ENCODE peak calls at places on chromosomes 4 and X, in seven cellular contexts. X, W, F, K, Z, N and C are unnamed samples.

GRCh38 chrX:120857240-120857639 is 18.4 kb downstream of the CT47B1 start:
- DNase-seq in K (no peak), W (no peak), F (peak), N (no peak), Z (no peak), X (no peak), C (no peak)

GRCh38 chr4:1345905-1346780 is 865 bp upstream of the UVSSA start:
- DNase-seq in X (peak), N (peak), F (peak), K (peak), Z (peak), W (peak), C (peak)

GRCh38 chr4:185054257-185054656 is 36.0 kb downstream of the HELT start:
- DNase-seq in W (no peak), N (no peak), K (no peak), F (no peak), Z (no peak), X (no peak), C (no peak)

GRCh38 chrX:129773649-129774458 is 5.9 kb upstream of the SASH3 start:
- DNase-seq in W (no peak), N (peak), Z (no peak), F (no peak), X (no peak), K (no peak), C (no peak)

GRCh38 chr4:5810151-5810550 is 82.7 kb downstream of the CRMP1 start:
- DNase-seq in X (no peak), N (no peak), W (no peak), K (no peak), F (no peak), Z (no peak), C (no peak)

GRCh38 chrX:34653811-34654210 is 3.3 kb downstream of the TMEM47 start:
- DNase-seq in K (no peak), X (no peak), F (no peak), N (no peak), Z (no peak), W (peak), C (no peak)

GRCh38 chr4:7381890-7382633 is 52.7 kb downstream of the PSAPL1 start:
- DNase-seq in K (peak), F (no peak), W (no peak), X (no peak), Z (no peak), N (no peak), C (no peak)

GRCh38 chr4:98508248-98508647 is 150.2 kb downstream of the TSPAN5 start:
- DNase-seq in W (no peak), N (no peak), Z (no peak), F (no peak), K (no peak), X (no peak), C (no peak)

GRCh38 chrX:69361286-69361926 is 142.7 kb upstream of the NALF2 start:
- DNase-seq in W (peak), F (no peak), N (no peak), K (peak), Z (no peak), X (peak), C (no peak)

GRCh38 chr4:15011166-15011565 is 8.9 kb downstream of the CPEB2 start:
- DNase-seq in X (no peak), K (no peak), W (no peak), Z (no peak), F (no peak), N (no peak), C (no peak)

GRCh38 chrX:50606300-50606950 is 135.8 kb upstream of the DGKK start:
- DNase-seq in X (no peak), W (no peak), F (peak), K (no peak), N (no peak), Z (no peak), C (no peak)

GRCh38 chr4:26120098-26120795 is 200.6 kb upstream of the RBPJ start:
- DNase-seq in Z (no peak), F (no peak), X (no peak), N (no peak), K (no peak), W (no peak), C (no peak)

GRCh38 chr4:74218201-74218600 is 60.3 kb downstream of the MTHFD2L start:
- DNase-seq in Z (no peak), F (no peak), W (peak), X (no peak), K (no peak), N (no peak), C (no peak)

GRCh38 chrX:3717742-3718420 is 4.4 kb upstream of the PRKX start:
- DNase-seq in Z (no peak), W (peak), N (no peak), K (no peak), X (no peak), F (no peak), C (no peak)

GRCh38 chr4:105483840-105484239 is 10.0 kb upstream of the PPA2 start:
- DNase-seq in F (no peak), X (no peak), Z (no peak), N (no peak), W (no peak), K (no peak), C (no peak)

GRCh38 chr4:41360911-41361830 is 104.4 kb downstream of the UCHL1 start:
- DNase-seq in Z (no peak), X (peak), F (peak), N (peak), W (peak), K (peak), C (peak)

GRCh38 chrX:106875151-106875550 is 28.0 kb downstream of the RIPPLY1 start:
- DNase-seq in W (peak), K (no peak), X (no peak), Z (no peak), F (no peak), N (no peak), C (no peak)

GRCh38 chrX:154380153-154380552 is 1.1 kb downstream of the EMD start:
- DNase-seq in N (no peak), W (no peak), X (no peak), Z (no peak), F (no peak), K (peak), C (no peak)

GRCh38 chrX:154379569-154379951 is 465 bp downstream of the EMD start:
- DNase-seq in Z (no peak), X (peak), N (no peak), F (no peak), K (no peak), W (no peak), C (no peak)

GRCh38 chrX:154381271-154381670 is 2.2 kb downstream of the EMD start:
- DNase-seq in K (no peak), W (no peak), X (no peak), F (peak), N (no peak), Z (no peak), C (no peak)

GRCh38 chrX:154382483-154383069 is 3.5 kb downstream of the EMD start:
- DNase-seq in K (peak), Z (no peak), W (no peak), F (no peak), X (no peak), N (no peak), C (no peak)

GRCh38 chrX:154380787-154381186 is 1.7 kb downstream of the EMD start:
- DNase-seq in F (no peak), N (no peak), Z (no peak), X (no peak), W (no peak), K (no peak), C (no peak)
- H3K27ac ChIP-seq in F (peak), N (peak), Z (peak), X (no peak), W (no peak), K (peak), C (no peak)

GRCh38 chr4:134200811-134201215 is 776 bp downstream of the PABPC4L start:
- DNase-seq in Z (no peak), K (peak), W (peak), N (peak), X (no peak), F (no peak), C (no peak)

GRCh38 chr4:134202557-134202956 is 968 bp upstream of the PABPC4L start:
- DNase-seq in K (peak), X (no peak), W (peak), Z (no peak), F (no peak), N (no peak), C (no peak)

GRCh38 chr4:134202136-134202535 is 547 bp upstream of the PABPC4L start:
- DNase-seq in W (no peak), F (no peak), X (no peak), N (no peak), Z (no peak), K (no peak), C (no peak)

DNA sequence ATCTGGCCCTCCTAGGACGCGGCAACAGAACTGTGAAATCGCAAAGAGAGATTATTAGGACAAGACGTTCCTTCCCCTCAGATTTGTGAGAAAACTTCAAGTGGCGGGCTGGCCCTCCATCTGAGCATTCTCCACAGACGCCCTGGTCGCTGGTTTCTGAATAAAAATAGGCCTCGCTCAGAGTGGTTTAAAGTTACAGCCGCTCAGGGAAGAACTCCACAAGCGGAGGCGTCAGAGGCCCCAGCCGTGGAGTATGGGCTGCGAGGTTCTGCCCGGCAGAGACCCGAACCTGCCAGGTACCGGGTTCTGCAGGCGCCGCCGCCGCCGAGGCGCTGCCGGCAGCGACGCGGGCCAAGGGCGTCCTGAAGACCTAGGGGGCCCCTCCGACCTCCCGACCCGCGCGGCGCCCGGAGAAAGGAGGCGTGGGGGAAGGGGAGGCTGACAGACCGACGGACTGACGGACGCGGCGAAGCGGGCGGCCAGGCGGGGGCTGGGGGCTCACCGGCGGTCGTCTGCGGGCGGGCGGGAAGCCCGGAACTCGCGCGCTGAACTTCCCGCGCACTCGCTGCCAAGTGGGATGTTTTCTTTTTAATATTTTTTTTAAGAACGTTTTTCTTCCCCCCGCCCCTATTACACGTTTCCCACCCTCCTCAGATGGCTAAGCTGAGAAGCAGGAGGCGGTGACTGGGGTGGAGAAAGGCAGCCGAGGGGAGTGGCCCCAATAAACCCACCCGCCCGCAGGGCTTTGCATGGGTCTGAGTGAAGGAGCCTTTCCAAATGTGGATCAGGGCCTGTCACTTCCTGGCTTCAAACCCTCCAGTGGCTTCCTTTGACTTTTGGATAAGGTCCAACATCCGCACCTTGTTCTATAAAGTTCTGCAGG is at the start of gene PABPC4L:
- DNase-seq in N (peak), X (peak), Z (peak), K (peak), W (peak), F (peak), C (peak)
- H3K4me3 ChIP-seq in N (peak), X (peak), Z (peak), K (peak), W (peak), F (peak), C (peak)

DNA sequence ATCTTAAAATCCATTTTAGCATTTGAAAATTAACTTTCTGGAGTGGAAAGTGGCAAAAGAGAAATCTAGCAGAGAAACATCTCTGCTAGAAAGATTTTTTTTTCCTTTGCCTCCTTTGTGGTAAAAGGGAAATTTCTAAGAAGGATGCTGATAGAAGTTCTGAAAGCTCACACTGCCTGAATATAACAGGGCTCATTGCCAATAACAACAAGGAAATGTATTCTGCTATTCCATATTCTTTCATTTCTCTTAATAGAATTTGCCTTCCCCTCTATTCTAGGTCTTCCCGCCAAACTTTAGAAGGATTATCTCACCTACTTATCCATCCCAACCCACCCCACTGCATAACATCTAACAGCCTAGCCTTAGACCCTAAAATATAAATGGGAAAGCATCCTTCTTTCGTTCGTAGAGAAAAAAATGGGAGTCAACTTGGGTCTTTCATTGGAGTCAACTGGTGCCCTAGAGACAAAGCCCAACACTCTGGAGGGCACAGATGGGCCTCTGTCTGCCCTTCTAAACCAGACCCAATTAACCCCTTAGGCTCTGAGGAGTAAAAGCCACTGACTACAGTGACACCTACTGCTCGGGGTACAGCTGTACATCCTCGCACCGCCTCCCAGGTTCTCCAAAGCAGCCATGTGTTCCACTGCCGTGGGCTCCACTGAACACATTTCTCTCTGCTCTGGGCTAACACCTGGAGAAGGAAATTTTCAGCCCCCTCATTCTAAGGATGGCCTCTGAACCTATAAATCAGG is 103.9 kb downstream of the MAML3 start:
- DNase-seq in W (peak), X (no peak), K (no peak), F (peak), N (no peak), Z (peak), C (no peak)
- TF ChIP-seq CTCF in W (peak), X (peak), K (no peak), F (peak), N (peak), Z (peak), C (no peak)

GRCh38 chr4:52780206-52780605 is 29.0 kb upstream of the ERVMER34-1 start:
- DNase-seq in F (no peak), K (no peak), N (no peak), Z (no peak), X (peak), W (peak), C (no peak)

GRCh38 chr4:52788806-52789205 is 37.6 kb upstream of the ERVMER34-1 start:
- DNase-seq in K (no peak), W (peak), N (no peak), Z (no peak), X (no peak), F (peak), C (no peak)

GRCh38 chr4:52780627-52781354 is 29.6 kb upstream of the ERVMER34-1 start:
- DNase-seq in W (no peak), N (no peak), K (no peak), F (peak), X (no peak), Z (no peak), C (no peak)

GRCh38 chr4:52783069-52783468 is 31.8 kb upstream of the ERVMER34-1 start:
- DNase-seq in K (no peak), N (no peak), X (no peak), Z (no peak), F (no peak), W (no peak), C (no peak)
- H3K27ac ChIP-seq in K (no peak), N (no peak), X (no peak), Z (no peak), F (no peak), W (no peak), C (no peak)

GRCh38 chr4:156241896-156242295 is 288.2 kb upstream of the CTSO start:
- DNase-seq in N (no peak), W (no peak), Z (no peak), K (no peak), X (no peak), F (no peak), C (no peak)

GRCh38 chr4:156242390-156242789 is 288.7 kb upstream of the CTSO start:
- DNase-seq in X (no peak), Z (no peak), N (no peak), K (no peak), F (no peak), W (peak), C (no peak)

GRCh38 chr4:156243015-156243414 is 289.3 kb upstream of the CTSO start:
- DNase-seq in W (no peak), N (no peak), F (no peak), K (no peak), X (no peak), Z (no peak), C (no peak)

GRCh38 chr4:156238171-156238570 is 284.5 kb upstream of the CTSO start:
- DNase-seq in F (no peak), Z (no peak), N (no peak), K (no peak), W (no peak), X (no peak), C (no peak)

GRCh38 chr4:156237192-156237591 is 283.5 kb upstream of the CTSO start:
- DNase-seq in K (no peak), X (no peak), F (peak), W (no peak), N (no peak), Z (no peak), C (no peak)
- H3K4me3 ChIP-seq in K (no peak), X (no peak), F (no peak), W (no peak), N (no peak), Z (no peak), C (no peak)